ENCODE peak calls at places on chromosome 4, in seven cellular contexts. U, D, L, T, Z, W and C are unnamed samples.

GRCh38 chr4:130183796-130184195 is 1087.8 kb downstream of the C4orf33 start:
- DNase-seq in L (no peak), W (no peak), D (no peak), T (no peak), Z (no peak), U (no peak), C (no peak)

GRCh38 chr4:183074288-183074990 is 24.6 kb upstream of the WWC2 start:
- DNase-seq in Z (no peak), L (no peak), D (no peak), U (no peak), T (peak; percentile 72), W (no peak), C (no peak)

GRCh38 chr4:168059251-168059650 is 33.1 kb upstream of the ANXA10 start:
- DNase-seq in T (no peak), L (no peak), W (no peak), D (no peak), U (no peak), Z (no peak), C (no peak)

GRCh38 chr4:85780664-85781063 is 305.7 kb downstream of the ARHGAP24 start:
- DNase-seq in D (no peak), L (no peak), U (no peak), Z (no peak), W (no peak), T (no peak), C (no peak)

GRCh38 chr4:134027931-134028330 is 173.7 kb downstream of the PABPC4L start:
- DNase-seq in L (peak; percentile 74), U (no peak), D (no peak), T (no peak), W (no peak), Z (no peak), C (no peak)

GRCh38 chr4:78100060-78100459 is 42.9 kb downstream of the FRAS1 start:
- DNase-seq in D (no peak), W (no peak), T (no peak), Z (no peak), U (no peak), L (no peak), C (no peak)

GRCh38 chr4:77600521-77601451 is 4.8 kb upstream of the CXCL13 start:
- DNase-seq in L (peak; percentile 62), U (no peak), W (peak; percentile 27), T (peak; percentile 83), Z (no peak), D (peak; percentile 18), C (peak; percentile 23)

GRCh38 chr4:143397887-143398286 is 61.2 kb downstream of the GAB1 start:
- DNase-seq in D (no peak), U (no peak), W (no peak), T (no peak), L (no peak), Z (no peak), C (no peak)

GRCh38 chr4:37243722-37244582 is 591 bp upstream of the NWD2 start:
- DNase-seq in D (peak; percentile 36), T (peak; percentile 83), Z (no peak), W (no peak), L (peak; percentile 22), U (no peak), C (peak; percentile 67)

GRCh38 chr4:114384629-114385028 is 214.0 kb upstream of the UGT8 start:
- DNase-seq in L (peak; percentile 62), T (peak; percentile 56), D (no peak), U (no peak), W (no peak), Z (no peak), C (no peak)

GRCh38 chr4:1072830-1073446 is 40.4 kb downstream of the RNF212 start:
- DNase-seq in U (no peak), Z (no peak), W (peak; percentile 82), L (peak; percentile 72), D (peak; percentile 27), T (peak; percentile 68), C (no peak)

GRCh38 chr4:146957252-146957651 is 11.6 kb upstream of the TTC29 start:
- DNase-seq in U (no peak), T (no peak), W (no peak), D (no peak), Z (no peak), L (no peak), C (no peak)

GRCh38 chr4:72302981-72303704 is 265.9 kb downstream of the ADAMTS3 start:
- DNase-seq in Z (no peak), D (peak; percentile 53), W (peak; percentile 30), T (peak; percentile 82), U (no peak), L (peak; percentile 50), C (no peak)

GRCh38 chr4:88985088-88985779 is 71.8 kb downstream of the FAM13A start:
- DNase-seq in T (no peak), W (no peak), Z (no peak), L (no peak), D (no peak), U (no peak), C (no peak)

GRCh38 chr4:13907255-13907751 is 279.8 kb upstream of the BOD1L1 start:
- DNase-seq in W (no peak), U (no peak), D (no peak), Z (no peak), T (peak; percentile 3), L (peak; percentile 71), C (no peak)

GRCh38 chr4:168380290-168380689 is 61.7 kb upstream of the DDX60 start:
- DNase-seq in D (no peak), T (no peak), W (no peak), L (no peak), Z (no peak), U (no peak), C (no peak)

GRCh38 chr4:42954925-42955669 is 62.6 kb downstream of the GRXCR1 start:
- DNase-seq in T (no peak), L (no peak), W (no peak), U (no peak), D (no peak), Z (peak; percentile 47), C (no peak)

GRCh38 chr4:14168919-14169318 is 541.4 kb upstream of the BOD1L1 start:
- DNase-seq in Z (no peak), T (no peak), W (no peak), U (no peak), D (no peak), L (peak; percentile 17), C (peak; percentile 40)

GRCh38 chr4:13599159-13599558 is 28.4 kb downstream of the BOD1L1 start:
- DNase-seq in L (no peak), T (peak; percentile 77), D (no peak), U (no peak), W (peak; percentile 14), Z (no peak), C (no peak)

GRCh38 chr4:114132830-114133229 is 153.4 kb upstream of the ARSJ start:
- DNase-seq in D (no peak), L (no peak), W (no peak), U (no peak), T (peak; percentile 62), Z (no peak), C (no peak)

GRCh38 chr4:54525602-54526001 is 132.2 kb upstream of the KIT start:
- DNase-seq in L (no peak), W (no peak), Z (no peak), D (no peak), T (no peak), U (no peak), C (no peak)

GRCh38 chr4:57442834-57443291 is 332.7 kb upstream of the IGFBP7 start:
- DNase-seq in D (peak; percentile 56), L (peak; percentile 77), W (peak; percentile 66), T (peak; percentile 83), U (no peak), Z (no peak), C (peak; percentile 42)

GRCh38 chr4:16227462-16227868 is 1.2 kb upstream of the TAPT1 start:
- DNase-seq in U (no peak), T (peak; percentile 40), Z (peak; percentile 72), L (peak; percentile 35), D (peak; percentile 8), W (no peak), C (no peak)

GRCh38 chr4:124710911-124711310 is 1.6 kb downstream of the ANKRD50 start:
- DNase-seq in T (no peak), L (peak; percentile 11), U (no peak), D (no peak), Z (no peak), W (no peak), C (peak; percentile 24)

GRCh38 chr4:110049951-110050925 is 137.6 kb downstream of the EGF start:
- DNase-seq in U (no peak), W (peak; percentile 65), Z (no peak), D (peak; percentile 38), L (peak; percentile 57), T (peak; percentile 69), C (peak; percentile 27)

GRCh38 chr4:107531927-107532326 is 188.1 kb downstream of the PAPSS1 start:
- DNase-seq in U (no peak), Z (no peak), W (no peak), L (no peak), D (no peak), T (no peak), C (no peak)
- H3K36me3 ChIP-seq in U (no peaks in the 10 kb centered on the region), Z (no peaks in the 10 kb centered on the region), W (no peaks in the 10 kb centered on the region), L (no peaks in the 10 kb centered on the region), D (no peaks in the 10 kb centered on the region), T (no peaks in the 10 kb centered on the region), C (no peaks in the 10 kb centered on the region)

GRCh38 chr4:6532658-6533057 is 42.3 kb upstream of the MAN2B2 start:
- DNase-seq in T (no peak), U (no peak), L (no peak), W (no peak), D (no peak), Z (no peak), C (no peak)
- H3K36me3 ChIP-seq in T (no peaks in the 10 kb centered on the region), U (no peaks in the 10 kb centered on the region), L (no peaks in the 10 kb centered on the region), W (no peaks in the 10 kb centered on the region), D (no peaks in the 10 kb centered on the region), Z (no peaks in the 10 kb centered on the region), C (no peaks in the 10 kb centered on the region)

DNA sequence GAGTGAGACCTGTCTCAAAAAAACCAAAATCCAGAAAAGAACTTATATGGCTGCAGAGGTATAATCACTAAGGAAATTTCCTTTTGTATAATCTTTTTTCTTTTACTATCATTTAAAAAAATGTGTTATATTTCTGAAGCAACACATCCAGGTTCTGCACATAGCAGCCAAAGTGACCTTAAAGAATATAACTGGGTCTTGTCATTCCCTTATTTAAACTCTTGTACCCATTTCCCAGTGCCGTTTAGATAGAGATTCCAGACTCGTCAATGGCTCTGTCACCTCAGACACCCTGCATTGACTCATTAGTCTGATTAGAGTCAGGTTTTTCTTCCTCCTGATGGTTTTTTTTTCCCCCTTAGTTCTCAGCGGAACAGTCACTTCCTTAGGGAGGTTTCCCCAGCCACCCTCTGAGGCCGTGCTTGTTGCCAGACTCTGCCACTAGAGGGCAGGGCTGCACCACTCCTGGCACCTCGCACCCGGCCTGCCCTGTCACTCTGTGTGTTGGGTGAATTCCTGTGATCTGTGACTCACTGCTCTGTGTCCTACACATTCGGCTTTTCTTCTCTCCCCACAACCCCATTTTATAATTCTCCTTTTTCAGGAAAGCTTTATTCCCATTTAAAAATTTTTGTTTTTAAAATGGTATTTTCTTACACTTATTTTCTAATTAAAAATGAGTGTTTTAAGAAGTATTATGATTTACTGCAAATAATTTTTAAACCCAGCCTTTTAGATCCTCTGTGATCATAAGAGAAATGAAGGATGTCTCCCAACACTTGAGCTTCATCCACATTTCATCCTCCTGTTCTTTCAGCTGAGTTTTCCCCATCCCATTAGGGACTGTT is 32.1 kb downstream of the HTT start:
- DNase-seq in W (peak; percentile 79), T (peak; percentile 88), Z (peak; percentile 94), L (peak; percentile 93), D (peak; percentile 74), U (peak; percentile 77), C (peak; percentile 93)
- H3K36me3 ChIP-seq in W (peaks cover 90% of the 10 kb centered on the region), T (peaks cover 29% of the 10 kb centered on the region), Z (no peaks in the 10 kb centered on the region), L (no peaks in the 10 kb centered on the region), D (peaks cover 91% of the 10 kb centered on the region), U (peaks cover 11% of the 10 kb centered on the region), C (peaks cover 23% of the 10 kb centered on the region)

GRCh38 chr4:102594000-102594399 is 92.8 kb downstream of the NFKB1 start:
- DNase-seq in L (no peak), Z (no peak), W (no peak), D (no peak), U (no peak), T (no peak), C (no peak)
- H3K36me3 ChIP-seq in L (peaks cover 8% of the 10 kb centered on the region), Z (peaks cover 12% of the 10 kb centered on the region), W (peaks cover 26% of the 10 kb centered on the region), D (peaks cover 47% of the 10 kb centered on the region), U (peaks cover 23% of the 10 kb centered on the region), T (no peaks in the 10 kb centered on the region), C (peaks cover 17% of the 10 kb centered on the region)